ENCODE peak calls at places on chromosome 1, in nine cellular contexts. X is A549; K is CD4-positive, alpha-beta memory T cell; Y is breast epithelium; H is GM12865; D is CD8-positive, alpha-beta T cell; G is neural progenitor cell; A is fibroblast of lung; U is BJ. E is an unnamed sample.

GRCh38 chr1:217435159-217435558 is 195.7 kb downstream of the GPATCH2 start:
- DNase-seq in H (no peak), D (no peak), K (no peak), X (no peak), Y (no peak), A (no peak), U (no peak), G (peak), E (no peak)

GRCh38 chr1:56450004-56450666 is 129.2 kb downstream of the PLPP3 start:
- DNase-seq in K (no peak), H (no peak), U (no peak), G (peak), D (no peak), X (no peak), Y (no peak), A (no peak), E (no peak)

GRCh38 chr1:198122693-198123092 is 34.1 kb upstream of the NEK7 start:
- DNase-seq in G (no peak), H (no peak), Y (no peak), D (no peak), K (no peak), U (no peak), X (no peak), A (no peak), E (no peak)

GRCh38 chr1:165288301-165289120 is 68.0 kb downstream of the LMX1A start:
- DNase-seq in G (peak), U (no peak), Y (no peak), H (no peak), K (no peak), D (no peak), A (no peak), X (peak), E (no peak)

GRCh38 chr1:178566187-178566586 is 53.3 kb downstream of the TEX35 start:
- DNase-seq in A (no peak), U (no peak), D (no peak), H (peak), Y (no peak), G (no peak), X (no peak), K (no peak), E (no peak)

GRCh38 chr1:78355646-78356045 is 135.1 kb upstream of the PTGFR start:
- DNase-seq in Y (no peak), G (no peak), D (no peak), A (peak), X (no peak), K (no peak), U (no peak), H (no peak), E (no peak)

GRCh38 chr1:158101944-158102343 is 78.8 kb upstream of the CD1D start:
- DNase-seq in G (no peak), U (peak), A (no peak), H (no peak), D (no peak), Y (no peak), K (no peak), X (no peak), E (no peak)

GRCh38 chr1:110524311-110525249 is 5.6 kb upstream of the KCNA10 start:
- DNase-seq in D (peak), K (peak), X (peak), G (peak), U (no peak), Y (no peak), A (peak), H (peak), E (no peak)

GRCh38 chr1:154998201-154998780 is 4.3 kb upstream of the ZBTB7B start:
- DNase-seq in H (no peak), K (no peak), A (no peak), G (no peak), X (no peak), Y (no peak), D (no peak), U (no peak), E (no peak)

GRCh38 chr1:6466023-6466422 is at the start of gene TNFRSF25:
- DNase-seq in U (no peak), D (peak), H (no peak), G (peak), K (peak), A (no peak), Y (no peak), X (no peak), E (no peak)

GRCh38 chr1:56527548-56528302 is 51.6 kb downstream of the PLPP3 start:
- DNase-seq in U (no peak), Y (no peak), H (no peak), A (peak), D (no peak), X (no peak), K (no peak), G (no peak), E (no peak)

GRCh38 chr1:22733643-22734042 is 23.0 kb downstream of the EPHB2 start:
- DNase-seq in G (no peak), K (no peak), H (no peak), Y (no peak), A (no peak), X (no peak), U (no peak), D (no peak), E (no peak)

GRCh38 chr1:222263791-222264190 is 284.1 kb downstream of the HHIPL2 start:
- DNase-seq in U (no peak), K (peak), H (no peak), G (no peak), X (no peak), D (no peak), Y (no peak), A (no peak), E (no peak)

GRCh38 chr1:218983848-218984247 is 189.8 kb upstream of the LYPLAL1 start:
- DNase-seq in K (no peak), D (no peak), Y (no peak), X (no peak), G (peak), H (peak), A (no peak), U (no peak), E (no peak)

GRCh38 chr1:91997607-91998195 is 32.1 kb upstream of the EPHX4 start:
- DNase-seq in X (peak), G (peak), D (peak), A (peak), Y (no peak), K (peak), U (no peak), H (peak), E (peak)

GRCh38 chr1:51729156-51729823 is 112.4 kb downstream of the OSBPL9 start:
- DNase-seq in A (peak), G (peak), D (peak), K (peak), Y (peak), H (peak), U (no peak), X (peak), E (peak)

DNA sequence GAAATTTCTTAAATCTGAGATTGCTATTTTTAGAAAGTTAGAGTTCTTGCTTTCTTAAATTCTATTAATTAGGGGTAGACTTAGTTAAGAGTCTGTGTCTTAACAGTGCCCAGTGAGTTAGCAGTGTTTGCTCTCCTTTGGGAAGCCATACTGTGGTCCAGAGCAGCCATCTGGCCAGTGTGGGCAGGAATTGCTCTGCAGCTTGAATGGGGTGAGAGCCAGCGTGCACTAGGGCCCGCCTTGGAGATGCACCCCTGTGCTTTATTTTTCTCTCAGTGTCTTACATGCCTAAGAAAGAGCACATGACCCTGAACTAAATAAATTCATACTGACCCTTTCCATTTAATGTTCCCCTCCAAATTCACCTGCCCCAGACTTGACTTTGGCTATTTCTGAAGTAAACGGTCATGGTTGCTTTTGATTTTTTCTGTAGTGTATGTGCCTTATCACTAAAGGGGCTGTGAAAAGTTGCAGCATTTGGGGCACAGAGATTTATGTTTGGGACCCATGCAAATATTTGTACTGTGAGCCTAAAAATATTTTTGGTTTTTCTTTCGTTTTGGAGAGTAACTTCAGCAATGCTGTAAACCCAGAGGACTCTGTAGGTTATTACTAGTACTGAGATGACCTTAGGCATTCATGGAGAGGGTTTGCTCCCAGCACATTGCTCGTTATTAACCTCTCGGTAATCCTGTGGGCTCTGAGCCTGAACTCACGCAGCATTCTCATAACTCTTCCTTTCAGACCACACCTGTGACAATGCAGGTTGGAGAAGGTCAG is 21.3 kb upstream of the KCNQ4 start:
- DNase-seq in X (no peak), U (no peak), D (no peak), G (no peak), K (no peak), A (no peak), Y (no peak), H (peak), E (no peak)
- H3K4me3 ChIP-seq in X (no peak), U (no peak), D (no peak), G (no peak), K (no peak), A (no peak), Y (no peak), H (peak), E (no peak)

DNA sequence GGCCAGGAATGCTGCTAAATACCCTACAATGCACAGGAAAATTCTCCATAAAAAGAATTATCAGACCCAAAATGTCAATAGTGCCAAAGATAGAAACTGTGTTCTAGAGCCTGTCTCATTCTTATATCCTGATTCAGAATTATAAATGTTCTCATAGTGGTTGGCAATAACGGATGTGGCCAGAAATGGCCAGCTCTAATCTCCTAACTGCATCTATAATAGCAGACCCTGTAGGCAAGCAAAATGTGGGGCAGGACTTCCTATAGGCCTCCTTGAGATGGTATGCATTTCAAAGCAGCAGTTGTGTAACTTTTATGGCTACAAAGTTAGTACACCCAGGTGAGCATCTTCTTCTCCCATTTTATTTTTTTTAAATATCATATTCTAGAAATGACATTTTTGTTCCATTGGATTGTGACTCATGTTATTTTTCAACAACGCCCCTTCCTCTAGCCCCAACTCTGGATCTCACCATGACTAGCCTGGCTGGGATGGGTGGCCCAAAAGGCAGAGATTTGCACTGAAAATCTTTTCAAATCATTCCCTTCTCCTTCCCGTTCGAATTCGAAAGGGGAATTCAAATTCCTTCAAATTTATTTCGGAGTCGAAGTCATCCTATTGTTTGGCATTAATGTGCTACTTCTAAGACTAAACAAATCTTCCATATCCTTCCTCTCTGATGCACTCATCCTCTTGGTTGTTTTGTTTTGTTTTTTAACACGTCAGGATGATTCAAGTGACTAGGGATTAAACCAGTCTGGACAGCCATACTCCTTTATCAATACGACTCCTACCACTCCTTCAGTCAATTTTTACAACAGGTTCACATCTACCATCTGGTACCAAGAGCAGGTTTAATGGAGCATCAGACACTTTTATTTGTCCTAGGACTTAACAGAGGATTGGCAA is 95.6 kb upstream of the SGIP1 start:
- DNase-seq in D (no peak), K (no peak), H (no peak), Y (no peak), U (no peak), G (no peak), X (no peak), A (no peak), E (no peak)
- H3K4me3 ChIP-seq in D (no peak), K (no peak), H (peak), Y (no peak), U (no peak), G (no peak), X (no peak), A (no peak), E (no peak)

GRCh38 chr1:244863491-244864252 is 671 bp downstream of the HNRNPU start:
- DNase-seq in H (no peak), U (no peak), Y (no peak), A (no peak), D (no peak), G (no peak), X (no peak), K (no peak), E (no peak)

GRCh38 chr1:244865820-244866219 is 1.5 kb upstream of the HNRNPU start:
- DNase-seq in K (no peak), H (no peak), Y (no peak), U (no peak), D (no peak), G (no peak), A (no peak), X (no peak), E (no peak)

GRCh38 chr1:244862699-244863490 is 1.4 kb downstream of the HNRNPU start:
- DNase-seq in A (peak), G (peak), Y (peak), H (peak), U (peak), D (peak), X (peak), K (peak), E (peak)

GRCh38 chr1:244865028-244865371 is 657 bp upstream of the HNRNPU start:
- DNase-seq in H (no peak), D (peak), A (no peak), U (no peak), G (peak), Y (no peak), X (peak), K (no peak), E (no peak)

DNA sequence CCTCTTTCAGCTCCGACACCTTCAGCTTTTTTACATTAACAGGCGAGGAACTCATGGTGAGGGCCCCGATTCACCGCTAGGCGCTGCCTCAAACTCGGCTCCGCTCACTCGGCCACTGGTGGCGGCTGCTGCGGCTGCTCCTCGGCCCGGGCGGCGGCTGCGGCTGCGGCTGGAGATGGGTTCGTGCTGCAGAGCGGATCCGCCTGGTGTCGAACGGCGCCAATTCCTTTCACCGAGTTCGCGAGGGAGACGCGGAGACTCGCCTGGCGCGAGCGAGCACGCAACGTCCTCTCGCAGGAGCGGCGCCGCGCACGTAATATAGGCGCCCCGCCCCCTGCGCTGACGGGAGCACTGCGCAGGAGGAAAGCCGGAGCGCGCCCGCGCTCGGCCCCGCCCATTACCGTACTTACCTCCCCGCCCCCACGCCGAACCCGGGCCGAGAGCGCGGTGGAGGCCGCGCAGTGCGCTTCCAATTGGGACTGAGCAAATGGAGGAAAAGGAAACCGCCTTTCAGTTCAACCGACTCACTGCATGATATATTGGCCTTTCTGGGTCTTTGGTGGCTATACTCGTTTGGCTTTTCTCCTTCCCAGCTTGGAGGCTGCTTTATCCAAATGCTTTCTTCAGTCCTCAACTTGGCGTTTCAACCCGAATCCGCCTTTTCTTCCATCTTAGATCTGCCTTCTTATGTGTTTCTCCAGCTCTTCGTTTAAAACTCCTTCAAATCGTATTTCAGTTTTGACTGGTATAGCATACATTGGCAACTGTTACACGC is at the start of gene HNRNPU:
- DNase-seq in X (peak), K (peak), G (peak), A (peak), U (peak), H (peak), Y (peak), D (peak), E (peak)
- H3K4me3 ChIP-seq in X (peak), K (peak), G (peak), A (peak), U (peak), H (peak), Y (peak), D (peak), E (peak)

GRCh38 chr1:204083491-204083890 is 10.6 kb downstream of the SOX13 start:
- DNase-seq in K (no peak), H (no peak), G (no peak), X (no peak), Y (no peak), D (no peak), U (no peak), A (no peak), E (no peak)
- H3K4me3 ChIP-seq in K (no peak), H (no peak), G (no peak), X (no peak), Y (no peak), D (no peak), U (no peak), A (no peak), E (no peak)

GRCh38 chr1:171083222-171083621 is 7.5 kb upstream of the FMO3 start:
- DNase-seq in K (no peak), X (no peak), G (no peak), D (no peak), H (no peak), A (no peak), Y (no peak), U (no peak), E (no peak)

GRCh38 chr1:171081994-171082295 is 8.8 kb upstream of the FMO3 start:
- DNase-seq in H (no peak), X (no peak), Y (no peak), U (no peak), G (no peak), A (no peak), K (no peak), D (no peak), E (no peak)

GRCh38 chr1:171087896-171088295 is 2.8 kb upstream of the FMO3 start:
- DNase-seq in D (no peak), G (no peak), Y (no peak), H (no peak), U (no peak), K (no peak), A (no peak), X (no peak), E (no peak)

GRCh38 chr1:171084091-171084490 is 6.6 kb upstream of the FMO3 start:
- DNase-seq in X (no peak), K (no peak), H (no peak), G (no peak), U (no peak), D (no peak), Y (no peak), A (no peak), E (no peak)

GRCh38 chr1:171084879-171085278 is 5.8 kb upstream of the FMO3 start:
- DNase-seq in U (no peak), K (no peak), D (no peak), A (no peak), G (no peak), H (no peak), X (no peak), Y (no peak), E (no peak)
- H3K4me3 ChIP-seq in U (no peak), K (no peak), D (no peak), A (no peak), G (no peak), H (no peak), X (no peak), Y (no peak), E (no peak)

GRCh38 chr1:59703226-59703917 is 111.4 kb upstream of the HOOK1 start:
- DNase-seq in A (peak), Y (no peak), K (no peak), X (no peak), U (peak), G (no peak), D (no peak), H (no peak), E (no peak)
- H3K4me3 ChIP-seq in A (no peak), Y (no peak), K (no peak), X (no peak), U (no peak), G (no peak), D (no peak), H (no peak), E (no peak)

GRCh38 chr1:25109527-25109926 is 122.8 kb downstream of the SYF2 start:
- DNase-seq in U (no peak), Y (no peak), X (no peak), A (no peak), G (no peak), D (peak), H (peak), K (peak), E (no peak)
- H3K4me3 ChIP-seq in U (no peak), Y (no peak), X (no peak), A (no peak), G (no peak), D (no peak), H (no peak), K (no peak), E (no peak)

DNA sequence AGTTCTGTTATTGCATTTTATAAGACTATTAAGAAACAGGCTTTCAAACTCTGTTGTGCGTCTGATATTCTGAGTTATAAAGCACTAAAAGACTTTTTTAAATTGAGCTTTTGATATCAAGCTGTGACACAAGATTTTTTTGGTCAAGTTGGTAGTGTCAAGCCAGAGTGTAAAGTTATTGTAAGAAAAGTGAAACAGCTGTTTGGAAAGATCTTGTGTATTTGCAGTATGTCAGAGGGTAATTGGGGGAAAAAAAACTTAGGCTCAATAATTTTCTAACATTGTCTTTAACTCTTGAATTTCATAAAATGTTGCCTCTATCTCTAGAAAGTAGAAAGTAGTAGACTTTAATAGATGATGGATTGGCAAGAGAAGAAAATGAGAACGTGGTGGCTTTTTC is 3.8 kb downstream of the CACYBP start:
- DNase-seq in G (no peak), D (no peak), X (no peak), U (no peak), K (no peak), Y (no peak), H (no peak), A (no peak), E (no peak)
- H3K4me3 ChIP-seq in G (no peak), D (no peak), X (no peak), U (no peak), K (no peak), Y (no peak), H (peak), A (no peak), E (no peak)

GRCh38 chr1:17952506-17952905 is 155.1 kb upstream of the IGSF21 start:
- DNase-seq in H (no peak), A (no peak), D (no peak), U (no peak), K (no peak), G (no peak), Y (no peak), X (no peak), E (no peak)

GRCh38 chr1:17955302-17956285 is 152.0 kb upstream of the IGSF21 start:
- DNase-seq in D (no peak), H (no peak), X (no peak), U (no peak), G (no peak), K (no peak), A (no peak), Y (no peak), E (no peak)

GRCh38 chr1:17957588-17958267 is 149.9 kb upstream of the IGSF21 start:
- DNase-seq in H (no peak), Y (no peak), X (no peak), A (no peak), U (no peak), K (no peak), G (no peak), D (no peak), E (no peak)

GRCh38 chr1:17950728-17951127 is 156.9 kb upstream of the IGSF21 start:
- DNase-seq in K (no peak), A (no peak), D (no peak), X (no peak), H (no peak), U (no peak), G (no peak), Y (no peak), E (no peak)

GRCh38 chr1:17953921-17954320 is 153.7 kb upstream of the IGSF21 start:
- DNase-seq in A (no peak), H (no peak), G (no peak), X (no peak), Y (no peak), U (no peak), K (no peak), D (no peak), E (no peak)
- H3K4me3 ChIP-seq in A (no peak), H (no peak), G (no peak), X (no peak), Y (no peak), U (no peak), K (no peak), D (no peak), E (no peak)